ENCODE peak calls at places on chromosomes 3 and 15, in ten cellular contexts. V, L, G, F, J, X, D, W, T and S are unnamed samples.

GRCh38 chr3:14587733-14588360 is 47.7 kb upstream of the GRIP2 start:
- DNase-seq in V (no peak), L (no peak), G (no peak), F (peak; percentile 75), J (no peak), X (no peak), D (no peak), W (no peak), T (peak; percentile 58), S (no peak)

GRCh38 chr3:43477600-43477999 is 144.2 kb downstream of the ANO10 start:
- DNase-seq in V (no peak), L (peak; percentile 19), G (no peak), F (no peak), J (peak; percentile 46), X (peak; percentile 31), D (no peak), W (peak; percentile 13), T (no peak), S (no peak)

GRCh38 chr3:13107661-13108060 is 34.4 kb upstream of the IQSEC1 start:
- DNase-seq in V (no peak), L (no peak), G (no peak), F (no peak), J (no peak), X (no peak), D (no peak), W (no peak), T (no peak), S (no peak)

GRCh38 chr3:79167651-79168416 is 600.0 kb downstream of the ROBO1 start:
- DNase-seq in V (no peak), L (peak; percentile 16), G (no peak), F (peak; percentile 6), J (no peak), X (no peak), D (no peak), W (no peak), T (peak; percentile 97), S (peak; percentile 9)

GRCh38 chr15:39785139-39785538 is 2.5 kb upstream of the FSIP1 start:
- DNase-seq in V (no peak), L (peak; percentile 16), G (no peak), F (no peak), J (no peak), X (no peak), D (no peak), W (no peak), T (no peak), S (no peak)

GRCh38 chr3:9946112-9947024 is 5.8 kb downstream of the PRRT3 start:
- DNase-seq in V (peak; percentile 88), L (peak; percentile 94), G (no peak), F (peak; percentile 95), J (peak; percentile 88), X (peak; percentile 87), D (peak; percentile 92), W (peak; percentile 91), T (peak; percentile 81), S (peak; percentile 92)

GRCh38 chr15:50627351-50628055 is 59.1 kb downstream of the TRPM7 start:
- DNase-seq in V (no peak), L (no peak), G (no peak), F (no peak), J (no peak), X (no peak), D (no peak), W (no peak), T (peak; percentile 50), S (no peak)

GRCh38 chr3:52128118-52128683 is 26.0 kb downstream of the POC1A start:
- DNase-seq in V (no peak), L (peak; percentile 20), G (no peak), F (peak; percentile 55), J (no peak), X (no peak), D (peak; percentile 53), W (no peak), T (peak; percentile 70), S (peak; percentile 86)

GRCh38 chr3:69948246-69948862 is 51.2 kb upstream of the SAMMSON start:
- DNase-seq in V (no peak), L (peak; percentile 38), G (no peak), F (peak; percentile 43), J (no peak), X (no peak), D (no peak), W (no peak), T (peak; percentile 66), S (no peak)

DNA sequence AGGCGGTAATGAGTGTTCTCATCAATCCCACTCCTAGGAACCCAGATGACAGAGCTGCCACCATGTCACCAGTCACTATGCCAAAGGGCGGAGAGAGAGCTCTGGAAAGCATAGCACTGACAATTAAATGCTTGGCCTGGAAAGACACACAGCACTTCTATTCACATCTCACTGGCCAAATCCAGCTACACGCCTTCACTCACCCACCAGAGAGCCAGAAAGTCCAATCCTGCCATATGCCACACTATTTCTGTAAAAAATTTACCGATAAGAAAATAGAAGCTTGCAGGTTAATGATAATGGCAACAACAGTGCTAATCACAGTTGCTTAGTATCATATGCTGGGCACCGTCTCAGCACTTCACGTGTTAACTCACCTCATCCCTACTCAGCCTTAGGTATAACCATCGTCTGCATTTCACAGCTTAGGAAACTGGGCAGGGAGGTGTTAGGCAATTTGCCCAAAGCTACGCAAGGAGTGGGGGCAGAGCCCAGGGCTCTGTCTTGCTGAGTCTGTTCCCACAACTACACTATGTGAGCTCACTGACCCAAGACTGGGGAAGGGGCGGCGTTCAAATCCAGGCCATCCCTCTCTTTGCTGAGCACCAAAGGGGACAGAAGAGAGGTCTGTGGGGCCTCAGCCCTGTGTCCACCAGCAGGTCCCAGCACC is 16.5 kb downstream of the KLHL25 start:
- DNase-seq in V (no peak), L (no peak), G (no peak), F (no peak), J (peak; percentile 41), X (no peak), D (no peak), W (no peak), T (no peak), S (no peak)
- TF ChIP-seq POLR2A in V (no peak), L (no peak), G (no peak), F (no peak), J (no peak), X (no peak), D (no peak), W (no peak), T (no peak), S (no peak)

GRCh38 chr15:84865074-84865569 is 19.3 kb upstream of the SLC28A1 start:
- DNase-seq in V (no peak), L (no peak), G (no peak), F (no peak), J (no peak), X (no peak), D (no peak), W (no peak), T (no peak), S (no peak)

GRCh38 chr15:84864429-84864795 is 20.1 kb upstream of the SLC28A1 start:
- DNase-seq in V (no peak), L (no peak), G (no peak), F (no peak), J (no peak), X (no peak), D (no peak), W (no peak), T (no peak), S (no peak)

GRCh38 chr15:84859651-84860050 is 24.8 kb upstream of the SLC28A1 start:
- DNase-seq in V (no peak), L (no peak), G (no peak), F (no peak), J (no peak), X (no peak), D (no peak), W (no peak), T (no peak), S (no peak)

GRCh38 chr15:84862214-84862975 is 22.1 kb upstream of the SLC28A1 start:
- DNase-seq in V (no peak), L (no peak), G (no peak), F (peak; percentile 32), J (no peak), X (no peak), D (no peak), W (no peak), T (no peak), S (no peak)

DNA sequence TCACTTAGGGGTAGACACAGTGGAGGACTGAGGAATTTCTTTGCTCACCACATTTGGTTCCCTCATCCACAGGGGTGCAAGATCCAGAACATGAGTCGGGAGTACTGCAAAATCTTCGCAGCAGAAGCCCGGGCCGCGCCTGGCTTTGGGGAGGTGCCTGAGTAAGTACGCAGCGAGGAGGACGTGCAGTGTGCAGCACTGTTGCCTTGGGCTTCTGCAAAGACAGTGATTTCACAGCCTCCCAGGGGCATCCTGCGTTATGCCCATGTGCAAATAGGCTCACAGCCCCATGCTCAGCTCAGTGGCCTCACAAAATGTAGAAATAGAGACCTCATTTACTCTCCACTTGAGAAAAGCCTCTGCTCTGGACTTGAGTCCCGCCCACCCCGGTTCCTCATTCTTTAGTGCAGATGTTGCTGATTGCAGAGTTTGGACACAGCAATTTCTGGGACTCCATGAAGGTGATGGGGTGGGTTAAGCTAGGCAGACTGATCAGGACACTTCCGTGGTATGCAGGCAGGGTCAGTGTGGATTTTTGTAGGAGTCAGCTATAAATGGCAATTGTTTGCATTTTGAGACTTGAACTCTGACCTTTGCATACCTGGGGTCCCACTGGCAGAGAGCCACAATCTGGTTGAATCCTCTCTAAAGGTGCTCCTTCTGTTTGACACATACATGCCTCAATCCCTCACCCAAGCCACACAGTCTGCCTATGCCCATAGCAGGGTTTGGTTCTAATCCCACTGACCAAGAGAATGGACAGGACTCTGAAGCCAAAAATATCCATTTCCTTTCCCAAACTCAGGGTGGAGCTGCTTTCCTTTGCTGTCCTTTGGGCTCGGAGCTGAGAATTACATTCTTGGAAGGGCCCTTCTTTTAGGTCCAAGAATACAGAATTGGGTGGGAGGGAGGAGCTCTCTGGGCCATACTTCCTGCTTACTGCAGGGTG is 20.7 kb upstream of the SLC28A1 start:
- DNase-seq in V (no peak), L (no peak), G (no peak), F (peak; percentile 28), J (no peak), X (no peak), D (no peak), W (no peak), T (no peak), S (no peak)
- TF ChIP-seq CTCF in V (no peak), L (no peak), G (no peak), F (peak; percentile 25), J (peak; percentile 47), X (peak; percentile 30), D (no peak), W (no peak), T (no peak), S (no peak)

DNA sequence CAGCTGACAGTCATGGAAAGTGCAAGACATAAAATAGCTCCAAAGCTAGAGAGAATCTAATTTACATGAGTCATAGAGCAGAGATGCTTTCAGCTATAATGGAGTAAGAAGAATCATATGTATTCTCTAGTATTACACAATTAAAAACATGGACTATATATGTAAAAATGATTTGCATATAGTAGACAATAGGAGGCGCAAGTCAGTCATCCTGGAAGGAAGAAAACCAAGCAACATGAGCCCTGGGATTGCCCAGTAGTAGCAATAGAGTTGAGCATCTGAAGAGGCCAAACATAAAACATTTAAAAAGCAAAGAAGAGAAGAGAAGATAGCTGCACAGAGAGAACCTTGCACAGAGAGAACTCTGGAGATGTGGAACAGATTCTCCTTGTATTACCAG is 455.0 kb downstream of the EPHA3 start:
- DNase-seq in V (no peak), L (no peak), G (no peak), F (no peak), J (no peak), X (no peak), D (no peak), W (no peak), T (no peak), S (no peak)
- H3K9me3 ChIP-seq in V (no peaks in the 10 kb centered on the region), L (no peaks in the 10 kb centered on the region), G (no peaks in the 10 kb centered on the region), F (no peaks in the 10 kb centered on the region), J (no peaks in the 10 kb centered on the region), X (no peaks in the 10 kb centered on the region), D (peaks cover 3% of the 10 kb centered on the region), W (no peaks in the 10 kb centered on the region), T (no peaks in the 10 kb centered on the region), S (no peaks in the 10 kb centered on the region)

GRCh38 chr15:74540761-74541493 is at the start of gene ARID3B:
- DNase-seq in V (peak; percentile 96), L (peak; percentile 99), G (peak; percentile 97), F (peak; percentile 95), J (peak; percentile 98), X (peak; percentile 98), D (peak; percentile 98), W (peak; percentile 99), T (peak; percentile 98), S (peak; percentile 98)
- TF ChIP-seq POLR2A in V (no peak), L (peak; percentile 71), G (peak; percentile 20), F (peak; percentile 44), J (peak; percentile 46), X (no peak), D (no peak), W (peak; percentile 65), T (peak; percentile 95), S (no peak)